ENCODE peak calls at places on chromosome 1, in nine cellular contexts. B is fibroblast of lung, L is neuronal stem cell, J is RCC 7860, Q is GM12864, Z is Kasumi-1, S is occipital lobe, I is T-helper 1 cell, N is HCEC 1CT. V is an unnamed sample.

GRCh38 chr1:7117599-7118281 is 332.5 kb downstream of the CAMTA1 start:
- DNase-seq in N (peak; percentile 94), Q (no peak), I (no peak), S (no peak), L (no peak), J (peak; percentile 97), B (peak; percentile 84), Z (peak; percentile 80), V (no peak)

GRCh38 chr1:173714441-173714758 is 381 bp upstream of the KLHL20 start:
- DNase-seq in B (no peak), J (no peak), S (no peak), Q (no peak), Z (no peak), N (peak; percentile 1), I (no peak), L (no peak), V (no peak)

GRCh38 chr1:155083865-155084721 is 5.5 kb downstream of the EFNA3 start:
- DNase-seq in J (peak; percentile 18), B (peak; percentile 48), S (no peak), N (peak; percentile 37), Z (peak; percentile 55), L (no peak), I (no peak), Q (no peak), V (peak; percentile 90)

GRCh38 chr1:21293537-21294265 is 3.4 kb upstream of the ECE1 start:
- DNase-seq in S (no peak), Q (peak; percentile 86), I (peak; percentile 51), J (no peak), L (no peak), B (no peak), N (no peak), Z (no peak), V (no peak)

GRCh38 chr1:169595764-169596711 is 9.8 kb upstream of the F5 start:
- DNase-seq in B (peak; percentile 12), I (no peak), L (peak; percentile 15), Q (no peak), Z (peak; percentile 55), N (no peak), S (no peak), J (no peak), V (no peak)

GRCh38 chr1:115201598-115201997 is 112.3 kb upstream of the TSPAN2 start:
- DNase-seq in Q (no peak), S (no peak), L (no peak), B (no peak), Z (no peak), N (no peak), J (no peak), I (no peak), V (no peak)

GRCh38 chr1:185257947-185258203 is 59.2 kb downstream of the IVNS1ABP start:
- DNase-seq in J (no peak), Z (no peak), I (no peak), L (no peak), N (no peak), S (no peak), B (peak; percentile 11), Q (no peak), V (no peak)

GRCh38 chr1:192907545-192908243 is 98.9 kb downstream of the RGS2 start:
- DNase-seq in Z (no peak), B (peak; percentile 64), Q (no peak), I (no peak), S (no peak), L (no peak), J (no peak), N (peak; percentile 53), V (no peak)

GRCh38 chr1:165443539-165444289 is 1.2 kb downstream of the RXRG start:
- DNase-seq in N (no peak), S (no peak), B (no peak), Q (no peak), I (no peak), J (no peak), Z (no peak), L (no peak), V (peak; percentile 80)

GRCh38 chr1:223339861-223340260 is 24.1 kb downstream of the SUSD4 start:
- DNase-seq in I (no peak), S (no peak), N (no peak), J (no peak), Z (no peak), L (no peak), B (no peak), Q (no peak), V (no peak)

GRCh38 chr1:30912203-30912602 is 3.6 kb upstream of the SDC3 start:
- DNase-seq in B (no peak), L (no peak), Q (no peak), Z (no peak), S (no peak), N (no peak), J (no peak), I (no peak), V (no peak)

GRCh38 chr1:58765016-58765415 is 18.8 kb downstream of the JUN start:
- DNase-seq in B (no peak), J (peak; percentile 18), S (no peak), N (peak; percentile 61), L (no peak), I (no peak), Z (no peak), Q (no peak), V (no peak)

GRCh38 chr1:157431751-157432150 is 120.6 kb downstream of the FCRL5 start:
- DNase-seq in L (no peak), Z (no peak), S (no peak), I (no peak), J (peak; percentile 59), N (peak; percentile 65), B (no peak), Q (no peak), V (no peak)

GRCh38 chr1:116334015-116334547 is 39.0 kb upstream of the ATP1A1 start:
- DNase-seq in Z (no peak), L (no peak), Q (no peak), J (no peak), B (peak; percentile 75), I (no peak), S (no peak), N (peak; percentile 68), V (no peak)

GRCh38 chr1:107682467-107682866 is 282.5 kb downstream of the VAV3 start:
- DNase-seq in I (no peak), N (no peak), B (no peak), Z (no peak), S (no peak), Q (no peak), J (no peak), L (no peak), V (no peak)

GRCh38 chr1:189939967-189940366 is 537.7 kb downstream of the BRINP3 start:
- DNase-seq in I (no peak), Q (no peak), S (no peak), B (peak; percentile 49), N (peak; percentile 55), Z (no peak), J (no peak), L (no peak), V (no peak)

GRCh38 chr1:204819495-204819894 is 51.2 kb upstream of the NFASC start:
- DNase-seq in S (no peak), I (no peak), J (no peak), N (no peak), Z (no peak), L (no peak), B (no peak), Q (no peak), V (no peak)

GRCh38 chr1:16484931-16485330 is 29.2 kb downstream of the RNU1-1 start:
- DNase-seq in I (no peak), L (no peak), Z (no peak), Q (no peak), S (no peak), J (no peak), B (no peak), N (no peak), V (no peak)

GRCh38 chr1:84433253-84434080 is 35.2 kb downstream of the DNASE2B start:
- DNase-seq in Q (peak; percentile 27), S (peak; percentile 39), L (peak; percentile 48), N (peak; percentile 77), B (peak; percentile 85), Z (peak; percentile 89), I (peak; percentile 27), J (peak; percentile 60), V (no peak)

GRCh38 chr1:30757196-30757949 is at the start of gene LAPTM5:
- DNase-seq in N (no peak), Q (no peak), J (no peak), S (no peak), I (peak; percentile 63), Z (peak; percentile 72), B (peak; percentile 47), L (no peak), V (no peak)

GRCh38 chr1:198901280-198901679 is 262.4 kb downstream of the PTPRC start:
- DNase-seq in Z (no peak), I (no peak), B (no peak), N (no peak), J (no peak), L (no peak), S (no peak), Q (no peak), V (no peak)

GRCh38 chr1:25735956-25736529 is 64.0 kb upstream of the SELENON start:
- DNase-seq in L (no peak), Z (no peak), B (no peak), N (no peak), J (no peak), Q (no peak), I (no peak), S (no peak), V (no peak)

GRCh38 chr1:111279144-111279543 is 11.5 kb upstream of the CHIA start:
- DNase-seq in Q (no peak), B (no peak), J (no peak), S (no peak), I (no peak), Z (no peak), N (no peak), L (no peak), V (no peak)

GRCh38 chr1:53552981-53553733 is 94.0 kb downstream of the DMRTB1 start:
- DNase-seq in Q (no peak), B (no peak), S (no peak), J (peak; percentile 69), L (no peak), I (no peak), N (no peak), Z (no peak), V (no peak)

GRCh38 chr1:69710484-69710883 is 142.8 kb downstream of the LRRC7 start:
- DNase-seq in Q (no peak), B (no peak), N (no peak), Z (no peak), I (no peak), S (no peak), J (no peak), L (no peak), V (no peak)

GRCh38 chr1:221530791-221531190 is 211.1 kb downstream of the DUSP10 start:
- DNase-seq in S (no peak), J (no peak), L (no peak), Q (no peak), B (no peak), Z (no peak), N (no peak), I (no peak), V (no peak)

GRCh38 chr1:54671985-54672608 is 30.5 kb downstream of the MROH7 start:
- DNase-seq in N (peak; percentile 41), Z (peak; percentile 85), L (peak; percentile 50), S (no peak), Q (peak; percentile 19), B (peak; percentile 47), I (peak; percentile 28), J (peak; percentile 44), V (no peak)

GRCh38 chr1:177569476-177569875 is 398.7 kb downstream of the BRINP2 start:
- DNase-seq in N (no peak), Z (no peak), S (no peak), I (no peak), B (no peak), L (no peak), Q (no peak), J (no peak), V (no peak)

GRCh38 chr1:190179817-190180216 is 297.8 kb downstream of the BRINP3 start:
- DNase-seq in Z (no peak), S (no peak), N (no peak), J (peak; percentile 54), B (peak; percentile 29), L (no peak), I (no peak), Q (no peak), V (no peak)

GRCh38 chr1:37989381-37989930 is 366 bp downstream of the SF3A3 start:
- DNase-seq in N (no peak), Z (no peak), Q (no peak), L (no peak), B (peak; percentile 29), J (peak; percentile 9), S (no peak), I (peak; percentile 22), V (no peak)

GRCh38 chr1:195019385-195019784 is 1588.9 kb downstream of the KCNT2 start:
- DNase-seq in Q (no peak), L (no peak), B (no peak), J (peak; percentile 17), I (no peak), N (no peak), S (no peak), Z (no peak), V (no peak)